ENCODE peak calls at places on chromosomes 13 and 19, in six cellular contexts. A is lung, X is GM23248, R is thoracic aorta, O is endodermal cell, D is GM23338. K is an unnamed sample. For H3K4me1, the result is how much of the 10 kb centered on the place peaks cover.

GRCh38 chr13:110065780-110066179 is 241.2 kb downstream of the COL4A1 start:
- DNase-seq in A (no peak), X (no peak), R (no peak), O (no peak), D (no peak), K (no peak)

GRCh38 chr19:853014-853553 is 981 bp downstream of the ELANE start:
- DNase-seq in A (no peak), X (no peak), R (no peak), O (no peak), D (no peak), K (no peak)

GRCh38 chr13:35345992-35346391 is 130.5 kb downstream of the MAB21L1 start:
- DNase-seq in A (no peak), X (no peak), R (no peak), O (no peak), D (no peak), K (no peak)

GRCh38 chr19:18023596-18024212 is 15.7 kb downstream of the ARRDC2 start:
- DNase-seq in A (no peak), X (no peak), R (no peak), O (no peak), D (no peak), K (no peak)

GRCh38 chr13:49044008-49044407 is 68.3 kb downstream of the FNDC3A start:
- DNase-seq in A (no peak), X (no peak), R (no peak), O (no peak), D (no peak), K (no peak)

GRCh38 chr13:22427041-22427440 is 753.7 kb upstream of the SGCG start:
- DNase-seq in A (no peak), X (no peak), R (no peak), O (no peak), D (no peak), K (no peak)

GRCh38 chr13:88622362-88622973 is 951.3 kb downstream of the SLITRK5 start:
- DNase-seq in A (no peak), X (no peak), R (no peak), O (no peak), D (peak), K (no peak)

GRCh38 chr19:18044825-18045304 is 36.9 kb downstream of the ARRDC2 start:
- DNase-seq in A (peak), X (peak), R (no peak), O (peak), D (peak), K (peak)

GRCh38 chr19:35216026-35216832 is 12.3 kb downstream of the FAM187B start:
- DNase-seq in A (no peak), X (peak), R (no peak), O (no peak), D (no peak), K (no peak)

GRCh38 chr13:100234524-100235136 is 145.7 kb downstream of the PCCA start:
- DNase-seq in A (no peak), X (peak), R (no peak), O (no peak), D (no peak), K (no peak)

GRCh38 chr19:50695251-50696064 is 24.1 kb downstream of the SHANK1 start:
- DNase-seq in A (no peak), X (peak), R (no peak), O (peak), D (peak), K (no peak)

GRCh38 chr19:40598121-40598917 is 2.9 kb upstream of the LTBP4 start:
- DNase-seq in A (peak), X (peak), R (peak), O (peak), D (peak), K (no peak)

GRCh38 chr19:29843180-29844051 is 31.6 kb downstream of the CCNE1 start:
- DNase-seq in A (peak), X (peak), R (no peak), O (peak), D (peak), K (no peak)

GRCh38 chr19:32748497-32748896 is 28.9 kb downstream of the TDRD12 start:
- DNase-seq in A (no peak), X (no peak), R (no peak), O (peak), D (peak), K (no peak)

GRCh38 chr19:18768997-18769891 is 21.9 kb downstream of the COMP start:
- DNase-seq in A (peak), X (no peak), R (no peak), O (no peak), D (no peak), K (no peak)

GRCh38 chr19:37867831-37868230 is 38.6 kb downstream of the WDR87 start:
- DNase-seq in A (no peak), X (peak), R (no peak), O (no peak), D (no peak), K (no peak)

GRCh38 chr13:113611996-113612395 is 27.4 kb downstream of the TFDP1 start:
- DNase-seq in A (no peak), X (no peak), R (no peak), O (no peak), D (no peak), K (no peak)

GRCh38 chr13:95704510-95704909 is 27.6 kb downstream of the DNAJC3 start:
- DNase-seq in A (no peak), X (no peak), R (no peak), O (no peak), D (peak), K (no peak)

GRCh38 chr19:47790398-47790814 is 11.9 kb downstream of the SELENOW start:
- DNase-seq in A (peak), X (peak), R (peak), O (peak), D (peak), K (no peak)

GRCh38 chr19:10617409-10618121 is 7.8 kb upstream of the SLC44A2 start:
- DNase-seq in A (no peak), X (peak), R (no peak), O (no peak), D (no peak), K (no peak)

GRCh38 chr19:6639439-6639838 is 30.5 kb downstream of the TNFSF14 start:
- DNase-seq in A (no peak), X (peak), R (no peak), O (no peak), D (no peak), K (no peak)

GRCh38 chr13:110507678-110508381 is 53.7 kb downstream of the RAB20 start:
- DNase-seq in A (peak), X (no peak), R (no peak), O (no peak), D (no peak), K (no peak)

GRCh38 chr13:30832845-30833332 is 73.2 kb upstream of the MEDAG start:
- DNase-seq in A (no peak), X (peak), R (no peak), O (peak), D (peak), K (no peak)

GRCh38 chr19:1286859-1287621 is 1.4 kb downstream of the EFNA2 start:
- DNase-seq in A (no peak), X (no peak), R (no peak), O (no peak), D (no peak), K (no peak)

GRCh38 chr13:24220086-24220703 is 59.7 kb downstream of the SPATA13 start:
- DNase-seq in A (peak), X (peak), R (peak), O (peak), D (peak), K (no peak)

GRCh38 chr19:31312004-31312403 is 37.2 kb downstream of the TSHZ3 start:
- DNase-seq in A (no peak), X (peak), R (no peak), O (no peak), D (no peak), K (no peak)

GRCh38 chr19:38562096-38562495 is 55.7 kb downstream of the MAP4K1 start:
- DNase-seq in A (no peak), X (no peak), R (no peak), O (no peak), D (no peak), K (no peak)

GRCh38 chr19:16459680-16460079 is 12.1 kb downstream of the EPS15L1 start:
- DNase-seq in A (no peak), X (no peak), R (no peak), O (no peak), D (no peak), K (no peak)

GRCh38 chr19:16458391-16459128 is 13.2 kb downstream of the EPS15L1 start:
- DNase-seq in A (no peak), X (no peak), R (no peak), O (no peak), D (no peak), K (no peak)

GRCh38 chr19:16462757-16463250 is 9.0 kb downstream of the EPS15L1 start:
- DNase-seq in A (no peak), X (peak), R (no peak), O (no peak), D (no peak), K (no peak)

GRCh38 chr19:16461630-16462051 is 10.1 kb downstream of the EPS15L1 start:
- DNase-seq in A (no peak), X (no peak), R (no peak), O (no peak), D (no peak), K (no peak)

DNA sequence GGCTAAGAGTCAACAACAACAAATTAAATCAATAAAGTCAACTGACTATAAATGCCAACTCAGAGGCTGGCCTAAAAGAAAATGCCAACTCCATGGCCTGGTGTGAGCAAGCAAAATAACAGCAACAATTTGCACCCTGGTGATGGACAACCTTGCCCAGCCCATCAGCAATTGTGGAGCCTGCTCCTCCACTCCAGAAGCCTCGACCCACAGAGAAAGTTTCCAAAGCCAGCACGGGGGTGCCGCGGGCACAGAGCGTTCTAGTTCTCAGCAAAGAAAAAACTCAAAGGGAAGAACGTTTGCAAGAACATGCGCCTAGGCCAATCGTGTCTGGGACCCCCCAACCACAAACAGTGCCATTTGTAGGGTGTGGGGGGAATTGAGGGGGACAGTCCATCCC is 11.3 kb downstream of the EPS15L1 start:
- DNase-seq in A (no peak), X (no peak), R (no peak), O (no peak), D (no peak), K (no peak)
- H3K4me1 ChIP-seq in A (under half), X (under half), R (under half), O (under half), D (under half), K (under half)

GRCh38 chr13:33233547-33233946 is 52.0 kb downstream of the STARD13 start:
- DNase-seq in A (peak), X (no peak), R (no peak), O (no peak), D (no peak), K (no peak)
- H3K4me1 ChIP-seq in A (under half), X (half or more), R (under half), O (under half), D (under half), K (under half)

DNA sequence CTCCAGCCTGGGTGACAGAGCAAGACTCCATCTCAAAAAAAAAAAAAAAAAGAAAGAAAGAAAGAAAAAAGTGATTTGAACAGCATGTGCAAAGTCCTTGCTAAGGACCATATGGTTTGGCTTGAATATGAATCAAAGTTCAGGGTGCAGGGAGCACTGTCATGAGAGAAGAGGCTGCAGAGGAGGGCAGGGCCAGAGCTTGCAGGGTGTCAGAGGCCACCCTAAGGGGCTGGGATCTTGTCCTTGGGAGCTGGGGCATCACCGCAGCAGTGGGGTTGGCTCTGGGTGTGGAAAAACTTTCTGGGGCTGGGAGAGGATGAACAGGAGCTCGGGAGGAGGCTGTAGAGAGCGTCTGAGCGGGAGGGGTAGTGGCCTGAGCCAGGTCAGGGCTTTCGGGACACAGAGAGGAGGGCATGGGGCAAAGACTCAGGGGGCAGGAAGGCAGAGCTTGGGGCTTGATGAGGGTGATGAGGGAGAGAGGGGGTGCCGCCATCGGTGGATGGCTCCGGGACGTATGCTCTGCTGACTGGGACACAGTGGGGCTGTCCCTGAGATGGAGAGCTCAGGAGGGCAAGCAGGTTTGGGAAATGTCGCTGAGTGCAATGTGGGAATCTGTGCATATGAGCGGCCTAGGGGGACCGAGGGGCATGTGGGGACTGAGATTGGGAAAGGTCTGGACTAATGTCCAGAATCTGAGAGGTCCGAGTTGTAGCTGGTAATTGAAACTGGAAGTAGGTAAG is 3.0 kb downstream of the TRPM4 start:
- DNase-seq in A (no peak), X (no peak), R (no peak), O (no peak), D (no peak), K (no peak)
- H3K4me1 ChIP-seq in A (under half), X (under half), R (under half), O (under half), D (under half), K (under half)

GRCh38 chr13:98326274-98326673 is 149.2 kb upstream of the RNF113B start:
- DNase-seq in A (no peak), X (no peak), R (no peak), O (no peak), D (no peak), K (no peak)
- H3K4me1 ChIP-seq in A (under half), X (under half), R (under half), O (under half), D (half or more), K (under half)

DNA sequence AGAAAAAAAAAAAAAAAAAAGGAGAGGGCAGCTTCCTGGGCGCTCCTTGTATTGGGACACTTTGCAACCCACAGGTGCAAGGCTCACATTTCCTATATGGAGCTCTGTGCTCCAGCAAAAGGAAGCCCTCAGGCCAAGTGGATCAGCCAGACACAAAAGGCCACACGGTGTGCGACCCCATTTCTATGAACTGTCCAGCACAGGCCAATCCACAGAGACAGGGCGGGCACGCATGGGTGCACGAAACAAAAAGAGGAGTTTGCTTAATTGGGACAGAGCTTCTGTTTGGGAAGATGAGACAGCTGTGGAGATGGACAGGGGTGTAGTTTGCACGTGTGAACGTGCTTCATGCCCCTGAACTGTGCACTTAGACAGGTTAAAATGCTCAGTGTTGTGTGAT is 31.6 kb upstream of the MATK start:
- DNase-seq in A (no peak), X (no peak), R (no peak), O (no peak), D (no peak), K (no peak)
- H3K4me1 ChIP-seq in A (under half), X (under half), R (under half), O (under half), D (under half), K (under half)